ENCODE peak calls at places on chromosomes 12 and 14, in six cellular contexts. One of them, this sample, is unnamed.

GRCh38 chr12:71938728-71939385 is at the start of gene TPH2:
- DNase-seq in AG04450: no peak
- DNase-seq in uterus: no peak
- DNase-seq in suprapubic skin: no peak
- DNase-seq in HFF-Myc: no peak
- DNase-seq in foreskin fibroblast: no peak
- DNase-seq in this sample: no peak

GRCh38 chr14:91311284-91311662 is 66.8 kb upstream of the GPR68 start:
- DNase-seq in uterus: no peak
- DNase-seq in foreskin fibroblast: no peak
- DNase-seq in HFF-Myc: no peak
- DNase-seq in AG04450: no peak
- DNase-seq in suprapubic skin: no peak
- DNase-seq in this sample: no peak

GRCh38 chr12:107320929-107321618 is 227.7 kb upstream of the CRY1 start:
- DNase-seq in uterus: no peak
- DNase-seq in AG04450: no peak
- DNase-seq in suprapubic skin: no peak
- DNase-seq in foreskin fibroblast: no peak
- DNase-seq in HFF-Myc: no peak
- DNase-seq in this sample: peak; percentile 66

GRCh38 chr14:78902010-78902623 is 731.9 kb downstream of the NRXN3 start:
- DNase-seq in foreskin fibroblast: peak; percentile 5
- DNase-seq in AG04450: peak; percentile 20
- DNase-seq in uterus: no peak
- DNase-seq in HFF-Myc: peak; percentile 6
- DNase-seq in suprapubic skin: no peak
- DNase-seq in this sample: no peak

GRCh38 chr14:33475623-33476022 is 475.3 kb downstream of the EGLN3 start:
- DNase-seq in AG04450: no peak
- DNase-seq in foreskin fibroblast: peak; percentile 2
- DNase-seq in HFF-Myc: peak; percentile 21
- DNase-seq in uterus: no peak
- DNase-seq in suprapubic skin: no peak
- DNase-seq in this sample: peak; percentile 31

GRCh38 chr14:81415781-81416180 is 15.7 kb upstream of the STON2 start:
- DNase-seq in suprapubic skin: no peak
- DNase-seq in foreskin fibroblast: no peak
- DNase-seq in AG04450: no peak
- DNase-seq in uterus: no peak
- DNase-seq in HFF-Myc: no peak
- DNase-seq in this sample: no peak

GRCh38 chr12:93877446-93877845 is 200.3 kb downstream of the CRADD start:
- DNase-seq in suprapubic skin: no peak
- DNase-seq in AG04450: no peak
- DNase-seq in uterus: no peak
- DNase-seq in foreskin fibroblast: no peak
- DNase-seq in HFF-Myc: no peak
- DNase-seq in this sample: no peak

GRCh38 chr14:24310387-24310665 is 386 bp downstream of the LTB4R2 start:
- DNase-seq in HFF-Myc: no peak
- DNase-seq in uterus: no peak
- DNase-seq in suprapubic skin: no peak
- DNase-seq in AG04450: no peak
- DNase-seq in foreskin fibroblast: no peak
- DNase-seq in this sample: no peak

GRCh38 chr14:105196228-105196960 is 15.3 kb upstream of the NUDT14 start:
- DNase-seq in AG04450: no peak
- DNase-seq in suprapubic skin: no peak
- DNase-seq in uterus: no peak
- DNase-seq in foreskin fibroblast: no peak
- DNase-seq in HFF-Myc: no peak
- DNase-seq in this sample: peak; percentile 86

GRCh38 chr12:115911360-115911759 is 366.1 kb downstream of the MED13L start:
- DNase-seq in foreskin fibroblast: no peak
- DNase-seq in suprapubic skin: no peak
- DNase-seq in uterus: no peak
- DNase-seq in AG04450: no peak
- DNase-seq in HFF-Myc: no peak
- DNase-seq in this sample: no peak

GRCh38 chr12:75717902-75718301 is 206.5 kb upstream of the KRR1 start:
- DNase-seq in AG04450: no peak
- DNase-seq in HFF-Myc: no peak
- DNase-seq in suprapubic skin: no peak
- DNase-seq in uterus: no peak
- DNase-seq in foreskin fibroblast: no peak
- DNase-seq in this sample: no peak

GRCh38 chr14:90388437-90388836 is 8.4 kb upstream of the CALM1 start:
- DNase-seq in AG04450: peak; percentile 57
- DNase-seq in foreskin fibroblast: peak; percentile 69
- DNase-seq in suprapubic skin: no peak
- DNase-seq in uterus: no peak
- DNase-seq in HFF-Myc: peak; percentile 63
- DNase-seq in this sample: no peak

DNA sequence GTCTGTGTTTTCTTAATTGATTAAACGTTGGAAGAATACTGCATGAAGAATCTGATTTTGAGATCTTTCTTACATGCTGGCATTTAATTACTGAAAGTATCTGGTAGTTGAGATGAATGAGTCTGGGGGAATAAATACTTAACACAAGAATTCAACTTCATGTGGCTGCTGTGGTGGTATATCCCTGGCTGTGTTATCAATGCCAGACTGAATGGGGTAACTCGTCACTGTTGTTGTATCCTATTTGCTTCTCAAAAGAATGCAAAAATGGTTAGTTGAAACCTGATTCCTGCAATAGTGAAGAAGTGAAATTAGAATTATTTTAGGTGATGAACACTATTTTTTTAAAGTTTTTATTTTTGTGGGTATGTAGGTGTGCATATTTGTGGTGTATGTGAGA is 72.5 kb downstream of the HMGA2 start:
- DNase-seq in suprapubic skin: no peak
- DNase-seq in AG04450: no peak
- DNase-seq in uterus: no peak
- DNase-seq in foreskin fibroblast: no peak
- DNase-seq in HFF-Myc: no peak
- DNase-seq in this sample: no peak
- H3K4me3 ChIP-seq in suprapubic skin: no peak overlapping the region
- H3K4me3 ChIP-seq in AG04450: no peak overlapping the region
- H3K4me3 ChIP-seq in uterus: no peak overlapping the region
- H3K4me3 ChIP-seq in foreskin fibroblast: no peak overlapping the region
- H3K4me3 ChIP-seq in HFF-Myc: no peak overlapping the region
- H3K4me3 ChIP-seq in this sample: no peak overlapping the region

DNA sequence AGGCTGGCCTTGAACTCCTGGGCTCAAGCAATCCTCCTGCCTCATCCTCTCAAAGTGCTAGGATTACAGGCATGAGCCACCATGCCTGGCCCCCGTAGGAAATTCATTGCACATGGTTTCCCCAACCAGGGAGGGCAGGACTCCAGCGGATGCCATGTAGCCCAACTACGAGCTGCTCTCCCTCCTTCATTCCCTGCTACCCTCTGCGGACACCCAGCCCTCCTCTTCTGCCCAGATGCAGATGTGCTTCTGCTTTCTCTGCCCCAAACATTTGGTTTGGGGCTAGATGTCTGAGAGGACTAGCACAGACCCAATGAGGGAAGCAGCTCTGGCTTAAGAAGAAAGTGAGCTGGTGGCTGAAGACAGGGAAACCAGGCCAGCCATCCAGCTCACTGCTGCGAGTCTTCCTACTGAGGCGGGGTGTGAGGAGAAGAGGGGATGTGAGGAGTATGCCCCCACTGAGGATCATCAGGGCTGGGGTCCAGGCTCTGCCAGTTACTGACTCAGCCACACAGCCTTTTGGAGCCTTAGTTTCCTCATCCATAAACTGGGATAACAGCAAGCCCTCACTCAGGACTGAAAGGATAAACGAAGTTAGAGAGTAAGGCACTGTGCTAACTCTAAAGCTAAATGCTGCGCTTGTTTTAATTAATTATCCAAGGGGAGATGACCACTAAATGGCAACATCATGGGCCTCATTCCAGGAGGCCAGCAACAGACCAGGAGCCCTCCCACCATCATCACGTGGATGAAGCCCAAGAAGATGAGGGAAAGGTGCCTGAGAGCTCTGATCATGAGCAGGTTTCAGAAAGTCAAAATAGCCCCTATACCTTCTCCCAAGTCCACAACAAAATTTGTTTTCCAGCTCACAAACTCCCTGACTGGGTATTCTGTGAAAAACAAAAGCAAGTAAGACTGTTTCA is 10.9 kb downstream of the CTDSP2 start:
- DNase-seq in AG04450: no peak
- DNase-seq in suprapubic skin: no peak
- DNase-seq in uterus: no peak
- DNase-seq in HFF-Myc: no peak
- DNase-seq in foreskin fibroblast: no peak
- DNase-seq in this sample: no peak
- H3K4me3 ChIP-seq in AG04450: peak overlapping the region; percentile 41
- H3K4me3 ChIP-seq in suprapubic skin: peak overlapping the region; percentile 30
- H3K4me3 ChIP-seq in uterus: peak overlapping the region; percentile 28
- H3K4me3 ChIP-seq in HFF-Myc: no peak overlapping the region
- H3K4me3 ChIP-seq in foreskin fibroblast: peak overlapping the region; percentile 28
- H3K4me3 ChIP-seq in this sample: peak overlapping the region; percentile 49

DNA sequence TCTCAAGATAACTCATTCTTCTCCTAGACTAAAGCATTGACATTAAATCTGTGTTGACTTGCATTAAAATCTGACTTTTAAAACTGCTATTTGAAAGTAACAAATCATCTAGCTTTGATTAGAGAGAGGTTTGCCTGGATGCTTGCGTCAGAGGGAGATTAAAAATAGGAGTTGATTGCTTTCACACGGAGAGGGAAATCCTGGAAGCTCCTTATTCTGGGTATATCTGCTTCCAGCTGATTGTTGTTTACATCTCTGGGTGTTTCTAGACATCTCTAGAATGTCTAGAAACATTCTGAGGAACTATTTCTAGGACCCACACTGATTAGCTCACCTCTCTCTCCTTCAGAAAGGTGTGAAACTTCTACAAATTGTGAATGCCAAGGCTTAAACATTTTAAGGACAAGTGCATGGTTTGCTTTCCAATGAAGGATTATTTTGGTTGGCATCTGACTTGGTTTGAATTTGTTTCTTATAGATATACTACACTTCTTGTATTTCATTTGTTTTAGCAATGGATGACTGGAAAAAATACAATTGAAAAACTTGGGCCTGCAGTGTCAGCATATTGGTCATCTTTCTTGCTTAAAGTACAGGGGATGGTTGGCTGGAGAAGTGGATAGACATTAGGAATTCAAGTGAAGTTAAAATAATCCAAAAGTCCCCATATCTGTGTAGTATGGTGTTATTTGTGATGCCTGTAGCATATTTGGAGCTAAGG is 2.1 kb downstream of the DIP2B start:
- DNase-seq in AG04450: no peak
- DNase-seq in foreskin fibroblast: no peak
- DNase-seq in suprapubic skin: no peak
- DNase-seq in HFF-Myc: no peak
- DNase-seq in uterus: no peak
- DNase-seq in this sample: no peak
- H3K4me3 ChIP-seq in AG04450: peak overlapping the region; percentile 90
- H3K4me3 ChIP-seq in foreskin fibroblast: peak overlapping the region; percentile 84
- H3K4me3 ChIP-seq in suprapubic skin: peak overlapping the region; percentile 96
- H3K4me3 ChIP-seq in HFF-Myc: peak overlapping the region; percentile 93
- H3K4me3 ChIP-seq in uterus: peak overlapping the region; percentile 79
- H3K4me3 ChIP-seq in this sample: no peak overlapping the region

GRCh38 chr12:54700301-54700700 is 52.1 kb upstream of the DCD start:
- DNase-seq in suprapubic skin: no peak
- DNase-seq in uterus: no peak
- DNase-seq in foreskin fibroblast: no peak
- DNase-seq in AG04450: no peak
- DNase-seq in HFF-Myc: no peak
- DNase-seq in this sample: no peak
- H3K4me3 ChIP-seq in suprapubic skin: no peak overlapping the region
- H3K4me3 ChIP-seq in uterus: no peak overlapping the region
- H3K4me3 ChIP-seq in foreskin fibroblast: no peak overlapping the region
- H3K4me3 ChIP-seq in AG04450: no peak overlapping the region
- H3K4me3 ChIP-seq in HFF-Myc: no peak overlapping the region
- H3K4me3 ChIP-seq in this sample: no peak overlapping the region

GRCh38 chr12:66048843-66049537 is 81.6 kb downstream of the LLPH start:
- DNase-seq in foreskin fibroblast: peak; percentile 29
- DNase-seq in uterus: no peak
- DNase-seq in HFF-Myc: no peak
- DNase-seq in AG04450: no peak
- DNase-seq in suprapubic skin: no peak
- DNase-seq in this sample: no peak
- H3K4me3 ChIP-seq in foreskin fibroblast: no peak overlapping the region
- H3K4me3 ChIP-seq in uterus: no peak overlapping the region
- H3K4me3 ChIP-seq in HFF-Myc: no peak overlapping the region
- H3K4me3 ChIP-seq in AG04450: no peak overlapping the region
- H3K4me3 ChIP-seq in suprapubic skin: no peak overlapping the region
- H3K4me3 ChIP-seq in this sample: no peak overlapping the region

GRCh38 chr14:100902295-100902694 is 1.2 kb downstream of the RTL1 start:
- DNase-seq in foreskin fibroblast: no peak
- DNase-seq in suprapubic skin: no peak
- DNase-seq in HFF-Myc: no peak
- DNase-seq in uterus: no peak
- DNase-seq in AG04450: no peak
- DNase-seq in this sample: no peak

GRCh38 chr14:100899841-100900771 is 3.4 kb downstream of the RTL1 start:
- DNase-seq in suprapubic skin: peak; percentile 39
- DNase-seq in foreskin fibroblast: no peak
- DNase-seq in AG04450: no peak
- DNase-seq in HFF-Myc: no peak
- DNase-seq in uterus: no peak
- DNase-seq in this sample: no peak

GRCh38 chr14:100900837-100901390 is 2.6 kb downstream of the RTL1 start:
- DNase-seq in HFF-Myc: no peak
- DNase-seq in foreskin fibroblast: no peak
- DNase-seq in AG04450: no peak
- DNase-seq in suprapubic skin: peak; percentile 55
- DNase-seq in uterus: no peak
- DNase-seq in this sample: no peak

GRCh38 chr14:100902792-100903191 is 730 bp downstream of the RTL1 start:
- DNase-seq in AG04450: no peak
- DNase-seq in HFF-Myc: no peak
- DNase-seq in suprapubic skin: no peak
- DNase-seq in foreskin fibroblast: no peak
- DNase-seq in uterus: no peak
- DNase-seq in this sample: no peak

DNA sequence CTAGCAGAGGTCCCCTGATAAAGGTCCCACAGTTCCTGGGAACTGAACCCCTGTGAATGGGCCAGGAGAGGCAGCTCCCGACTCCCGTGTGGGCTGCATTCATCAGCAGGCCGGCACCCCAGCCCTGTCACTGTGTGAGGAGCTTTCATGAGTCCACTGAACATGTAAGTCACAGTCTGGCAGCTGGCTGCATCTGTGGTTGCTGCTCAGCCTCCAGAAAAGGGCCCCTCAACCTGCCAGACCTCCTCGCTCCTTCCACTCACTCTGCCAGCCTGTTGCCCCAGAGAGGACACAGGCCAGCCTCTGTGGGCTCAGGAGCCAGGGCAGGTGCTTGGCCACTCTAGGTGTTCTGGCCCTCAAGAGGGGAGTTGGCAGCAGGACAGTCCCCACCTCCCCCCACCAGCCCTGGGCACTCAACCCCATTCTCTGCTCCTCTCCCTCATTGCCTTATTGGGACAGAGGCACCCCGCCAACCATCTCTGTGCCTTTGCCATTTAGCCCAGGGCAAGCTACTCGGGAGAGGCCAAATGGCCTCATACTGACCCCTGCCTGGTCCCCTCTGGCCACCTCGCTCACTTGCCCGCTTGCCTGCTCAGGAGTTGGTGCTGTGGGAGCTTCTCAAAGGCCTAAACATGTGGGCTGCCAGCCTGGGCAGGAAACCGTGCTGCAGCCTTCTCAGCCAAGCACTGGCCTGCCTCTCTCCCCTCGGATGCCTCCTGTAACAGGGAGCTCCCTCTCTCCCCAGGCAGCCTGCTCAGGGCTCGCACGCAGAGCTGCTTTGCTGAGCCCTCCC is 1.9 kb downstream of the RTL1 start:
- DNase-seq in uterus: no peak
- DNase-seq in foreskin fibroblast: no peak
- DNase-seq in AG04450: no peak
- DNase-seq in HFF-Myc: no peak
- DNase-seq in suprapubic skin: peak; percentile 49
- DNase-seq in this sample: no peak
- H3K4me3 ChIP-seq in uterus: no peak overlapping the region
- H3K4me3 ChIP-seq in foreskin fibroblast: no peak overlapping the region
- H3K4me3 ChIP-seq in AG04450: no peak overlapping the region
- H3K4me3 ChIP-seq in HFF-Myc: no peak overlapping the region
- H3K4me3 ChIP-seq in suprapubic skin: no peak overlapping the region
- H3K4me3 ChIP-seq in this sample: no peak overlapping the region

This sample was measured in heart left ventricle.